ENCODE peak calls at places on chromosomes 12 and 14, in four cellular contexts. L, M, U and P are unnamed samples. For H3K27me3, the result is how much of the 10 kb centered on the place peaks cover.

GRCh38 chr12:40819427-40820108 is 127.3 kb downstream of the CNTN1 start:
- DNase-seq in L (no peak), U (no peak), M (peak), P (peak)

GRCh38 chr14:36510078-36510799 is 9.8 kb downstream of the NKX2-1 start:
- DNase-seq in U (peak), L (no peak), M (no peak), P (no peak)

GRCh38 chr12:67720383-67720856 is 71.9 kb downstream of the DYRK2 start:
- DNase-seq in M (no peak), L (no peak), U (no peak), P (no peak)

GRCh38 chr12:16606201-16606849 is 363 bp upstream of the LMO3 start:
- DNase-seq in M (no peak), L (no peak), U (no peak), P (no peak)

GRCh38 chr14:61610900-61611299 is 84.4 kb upstream of the HIF1A start:
- DNase-seq in L (no peak), U (no peak), M (no peak), P (no peak)

GRCh38 chr12:120224304-120225199 is 23.6 kb upstream of the RPLP0 start:
- DNase-seq in M (no peak), U (no peak), L (no peak), P (peak)

GRCh38 chr12:132955094-132955932 is 793 bp downstream of the ZNF605 start:
- DNase-seq in L (peak), M (no peak), U (peak), P (peak)

GRCh38 chr12:45415393-45415817 is 199.5 kb downstream of the ANO6 start:
- DNase-seq in U (peak), L (peak), M (no peak), P (no peak)

GRCh38 chr12:80778005-80778541 is 61.4 kb downstream of the MYF5 start:
- DNase-seq in U (peak), M (no peak), L (peak), P (peak)

GRCh38 chr12:111041091-111041490 is 120.7 kb upstream of the MYL2 start:
- DNase-seq in U (no peak), L (no peak), M (no peak), P (no peak)

GRCh38 chr12:89731614-89732013 is 23.0 kb upstream of the ATP2B1 start:
- DNase-seq in L (no peak), M (no peak), U (peak), P (no peak)

GRCh38 chr12:107415834-107416233 is 269.8 kb upstream of the PWP1 start:
- DNase-seq in M (no peak), L (no peak), U (no peak), P (no peak)

GRCh38 chr12:15837141-15837781 is 44.9 kb upstream of the STRAP start:
- DNase-seq in U (no peak), L (no peak), M (no peak), P (no peak)

GRCh38 chr12:49702676-49703228 is 4.5 kb downstream of the FMNL3 start:
- DNase-seq in L (no peak), M (no peak), U (no peak), P (no peak)

GRCh38 chr14:95250126-95250824 is 69.4 kb downstream of the CLMN start:
- DNase-seq in U (no peak), L (no peak), M (no peak), P (no peak)

GRCh38 chr14:93984987-93985410 is 8.6 kb upstream of the ASB2 start:
- DNase-seq in U (peak), L (no peak), M (no peak), P (peak)

GRCh38 chr12:60803147-60803546 is 1207.3 kb downstream of the SLC16A7 start:
- DNase-seq in U (no peak), M (no peak), L (no peak), P (no peak)

GRCh38 chr14:30521899-30522736 is 36.8 kb upstream of the G2E3 start:
- DNase-seq in L (peak), M (no peak), U (peak), P (no peak)

GRCh38 chr14:77052281-77053044 is 24.0 kb upstream of the IRF2BPL start:
- DNase-seq in L (no peak), U (peak), M (no peak), P (no peak)

GRCh38 chr12:43029971-43030370 is 440.4 kb upstream of the PRICKLE1 start:
- DNase-seq in U (no peak), L (no peak), M (no peak), P (no peak)

GRCh38 chr12:111287125-111287900 is 81.6 kb downstream of the PHETA1 start:
- DNase-seq in L (no peak), U (no peak), M (no peak), P (no peak)

GRCh38 chr12:68180792-68181744 is 21.5 kb upstream of the IFNG start:
- DNase-seq in M (no peak), L (no peak), U (peak), P (no peak)

GRCh38 chr14:96281486-96281885 is 25.5 kb downstream of the BDKRB1 start:
- DNase-seq in L (no peak), M (no peak), U (no peak), P (no peak)

DNA sequence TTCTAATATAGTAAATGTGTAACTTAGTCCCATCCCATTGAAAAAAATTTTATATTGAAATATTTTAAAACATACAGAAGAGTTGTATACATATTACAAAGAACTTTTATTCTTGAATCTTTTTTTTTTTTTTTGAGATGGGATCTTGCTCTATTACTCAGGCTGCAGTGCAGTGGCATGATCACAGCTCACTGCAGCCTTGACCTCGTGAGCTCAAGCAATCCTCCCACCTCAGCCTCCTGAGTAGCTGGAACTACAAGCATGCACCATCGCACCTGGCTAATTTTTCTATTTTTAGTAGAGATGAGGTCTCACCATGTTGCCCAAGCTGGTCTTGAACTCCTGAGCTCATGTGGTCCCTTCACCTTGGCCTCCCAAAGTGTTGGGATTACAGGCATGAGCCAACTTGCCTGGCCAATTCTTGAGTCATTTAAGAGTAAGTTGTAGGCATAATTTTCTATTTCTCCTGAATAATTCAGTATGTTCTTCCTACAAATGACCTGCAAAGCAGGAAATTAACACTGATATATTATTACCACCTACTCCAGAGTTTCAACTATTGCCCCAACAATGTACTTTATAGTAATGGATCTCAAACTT is 153.0 kb upstream of the BMP4 start:
- DNase-seq in L (no peak), M (no peak), U (peak), P (no peak)
- H3K27me3 ChIP-seq in L (under half), M (under half), U (under half), P (under half)

DNA sequence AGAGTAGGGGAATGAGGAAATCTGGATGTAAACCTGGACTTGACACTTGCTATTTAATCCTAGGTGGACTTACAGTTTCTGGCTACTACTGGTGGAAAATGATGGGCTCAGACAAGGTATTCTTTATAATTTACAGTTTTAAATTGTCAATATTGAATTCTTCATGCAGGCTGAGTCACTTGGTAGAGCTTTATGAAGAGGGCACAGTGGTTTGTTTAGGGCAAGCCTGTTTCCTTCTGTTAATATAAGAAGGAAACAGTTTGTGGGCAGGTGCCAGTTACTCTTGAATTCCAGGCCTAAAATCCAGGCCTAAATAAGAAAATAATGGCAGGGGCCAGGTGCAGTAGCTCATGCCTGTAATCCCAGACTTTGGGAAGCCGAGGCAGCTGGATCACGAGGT is 355.8 kb upstream of the RGS6 start:
- DNase-seq in L (no peak), M (no peak), U (no peak), P (no peak)
- H3K27me3 ChIP-seq in L (under half), M (under half), U (under half), P (under half)

DNA sequence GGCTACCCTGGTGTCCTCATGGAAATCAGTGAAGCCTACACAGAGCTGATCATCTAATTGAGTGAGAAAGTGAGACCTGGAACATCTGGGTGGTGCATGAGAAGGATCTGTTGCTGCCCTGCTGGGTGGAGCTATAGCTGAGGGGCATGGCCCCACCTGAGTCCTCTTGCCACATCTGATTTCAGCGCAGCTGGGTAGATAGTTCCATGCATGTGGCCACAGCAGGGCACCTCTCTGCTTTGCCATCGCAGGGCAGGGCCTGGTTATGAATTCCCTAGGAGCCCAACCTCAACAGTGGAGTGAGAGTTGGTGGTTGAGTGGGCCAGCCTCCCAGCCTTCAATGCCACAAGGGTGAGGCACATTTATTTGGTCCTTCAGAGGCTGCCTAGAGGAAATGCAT is 407.8 kb downstream of the BCL11B start:
- DNase-seq in L (no peak), U (no peak), M (no peak), P (no peak)
- H3K27me3 ChIP-seq in L (under half), U (under half), M (under half), P (under half)

GRCh38 chr14:63890553-63890952 is 37.7 kb downstream of the SYNE2 start:
- DNase-seq in L (no peak), M (no peak), U (peak), P (no peak)
- H3K27me3 ChIP-seq in L (under half), M (under half), U (under half), P (under half)

DNA sequence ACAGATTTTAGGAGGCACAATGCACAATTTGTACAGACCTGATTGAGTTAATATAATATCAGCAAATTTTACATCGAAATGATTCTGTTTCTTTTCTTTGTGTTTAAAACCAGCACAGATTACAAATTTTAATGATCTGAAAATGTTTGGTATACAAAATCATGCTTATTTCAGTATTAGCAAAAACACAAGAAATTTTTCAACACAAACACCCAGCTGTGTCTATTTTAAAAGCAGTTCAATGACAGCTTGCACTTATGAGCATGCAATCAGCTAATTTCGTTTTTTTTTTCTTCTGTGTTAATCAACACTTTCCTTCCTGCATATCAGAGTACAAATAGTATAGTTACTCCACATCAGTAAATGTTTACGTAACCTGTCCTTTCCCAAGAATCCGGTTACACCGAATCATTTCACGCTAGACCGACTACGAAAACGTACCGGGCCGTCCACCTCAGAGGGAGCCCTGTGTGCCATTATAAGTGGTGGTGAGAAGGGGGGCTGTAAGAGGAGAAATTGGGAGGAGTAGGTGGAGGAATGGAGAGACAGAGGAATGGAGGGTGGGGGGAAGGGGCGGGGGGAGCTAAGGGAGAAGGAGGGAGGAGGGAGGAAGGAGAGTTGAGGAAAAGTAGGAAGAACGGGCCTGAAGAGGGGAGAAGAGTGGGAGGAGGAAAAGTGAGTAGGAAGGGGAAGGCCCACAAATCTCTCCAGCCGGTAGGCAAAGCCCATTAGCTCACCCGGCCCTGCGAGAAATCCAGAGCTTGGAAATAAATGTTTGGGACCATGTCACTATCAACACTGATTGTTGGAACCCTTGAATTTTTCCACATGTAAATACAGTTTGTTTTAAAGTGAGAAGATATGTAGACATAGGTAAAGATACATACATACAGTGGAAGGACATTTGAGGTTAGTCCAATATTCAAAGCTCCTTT is 2.4 kb upstream of the FOXG1 start:
- DNase-seq in M (no peak), U (no peak), L (no peak), P (no peak)
- H3K27me3 ChIP-seq in M (half or more), U (half or more), L (half or more), P (half or more)

GRCh38 chr12:54128466-54128865 is 60.3 kb downstream of the SMUG1 start:
- DNase-seq in L (no peak), U (no peak), M (no peak), P (no peak)
- H3K27me3 ChIP-seq in L (under half), U (under half), M (half or more), P (under half)

DNA sequence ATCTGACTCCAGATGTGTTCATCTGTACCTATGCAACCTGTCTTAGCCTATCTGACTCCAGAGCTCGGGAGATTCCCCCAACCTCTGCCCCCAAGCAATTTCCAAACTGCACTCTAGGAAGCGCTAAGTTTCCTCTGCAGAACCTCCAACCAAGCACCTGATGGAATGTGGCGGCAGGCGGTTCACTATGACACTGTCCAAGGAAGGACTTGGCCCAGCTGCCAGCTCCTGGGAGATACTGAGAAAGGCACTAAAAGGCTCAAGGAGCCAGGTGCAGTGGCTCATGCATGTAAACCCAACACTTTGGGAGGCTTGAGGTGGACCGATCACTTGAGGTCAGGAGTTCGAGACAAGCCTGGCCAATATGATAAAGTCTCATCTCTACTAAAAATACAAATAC is 244.0 kb downstream of the BCL11B start:
- DNase-seq in U (no peak), L (no peak), M (no peak), P (no peak)
- H3K27me3 ChIP-seq in U (under half), L (under half), M (under half), P (under half)

DNA sequence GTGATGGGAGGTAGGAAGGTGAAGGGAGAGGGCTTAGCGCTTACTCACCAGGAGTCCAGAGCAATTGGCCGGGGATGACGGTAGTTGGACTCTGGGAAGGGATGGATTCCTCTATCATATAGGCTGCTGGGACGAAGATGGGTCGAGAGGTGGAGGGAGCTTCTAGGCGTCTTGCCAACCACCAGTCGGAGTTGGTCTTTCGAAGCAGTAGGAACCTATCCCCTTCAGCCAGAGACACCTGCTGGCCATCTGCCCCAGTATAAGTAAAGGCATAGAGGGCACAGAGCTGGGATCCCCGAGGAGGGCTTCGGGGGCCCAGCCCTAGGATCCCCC is 657 bp downstream of the ARHGAP9 start:
- DNase-seq in L (no peak), M (no peak), U (no peak), P (no peak)
- H3K27me3 ChIP-seq in L (under half), M (under half), U (under half), P (under half)

DNA sequence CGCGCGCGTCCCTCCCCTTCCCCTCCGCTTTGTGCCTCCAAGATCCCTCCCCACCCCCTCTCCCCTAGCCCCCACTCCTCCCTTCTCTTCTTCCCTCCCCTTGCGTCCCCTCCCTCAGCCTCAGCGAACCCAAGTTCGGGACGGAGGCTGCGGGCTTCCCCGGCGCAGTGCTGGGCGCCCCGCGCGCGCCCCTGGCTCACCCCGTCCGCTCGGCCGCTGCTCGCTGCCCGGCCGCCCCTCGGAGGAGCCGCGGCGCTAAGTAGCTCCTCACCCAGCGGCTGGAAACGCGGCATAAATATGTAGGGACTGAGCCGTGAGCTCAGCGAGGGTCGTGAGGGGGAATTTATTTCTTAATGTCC is at the start of gene NOS1:
- DNase-seq in L (no peak), U (no peak), M (no peak), P (no peak)
- H3K27me3 ChIP-seq in L (under half), U (under half), M (under half), P (under half)